ENCODE peak calls at places on chromosomes 4 and X, in ten cellular contexts. R is activated CD8-positive, alpha-beta T cell treated with anti-CD3 and anti-CD28 coated beads, Interleukin-2, amount 10 ng/mL, durations not matched to agents 7 days and 5 days; J is fibroblast of the conjunctiva; I is BJ; T is D721Med; C is neuronal stem cell; S is stimulated activated CD4-positive, alpha-beta T cell treated with anti-CD3 and anti-CD28 coated beads, Interleukin-1b, Interleukin-23, amount 100 ng/mL, for 4 hours; X is NCI-H1092; D is activated naive CD8-positive, alpha-beta T cell treated with anti-CD3 and anti-CD28 coated beads for 36 hours; A is myocyte. O is an unnamed sample.

GRCh38 chrX:13647709-13648212 is 5.2 kb upstream of the TCEANC start:
- DNase-seq in R (peak; percentile 45), J (no peak), I (no peak), T (no peak), C (no peak), S (peak; percentile 37), X (peak; percentile 7), D (peak; percentile 46), A (peak; percentile 60), O (no peak)

GRCh38 chrX:129360175-129360574 is 163.1 kb downstream of the SMARCA1 start:
- DNase-seq in R (peak; percentile 50), J (peak; percentile 9), I (no peak), T (peak; percentile 2), C (peak; percentile 15), S (peak; percentile 14), X (peak; percentile 46), D (peak; percentile 30), A (peak; percentile 30), O (peak; percentile 43)

GRCh38 chrX:110420771-110421498 is 62.3 kb downstream of the RTL9 start:
- DNase-seq in R (no peak), J (no peak), I (no peak), T (no peak), C (no peak), S (no peak), X (no peak), D (no peak), A (peak; percentile 39), O (no peak)

GRCh38 chrX:148049441-148049840 is 68.3 kb downstream of the FMR1NB start:
- DNase-seq in R (no peak), J (no peak), I (no peak), T (no peak), C (peak; percentile 32), S (no peak), X (peak; percentile 6), D (no peak), A (peak; percentile 35), O (no peak)

GRCh38 chrX:119105826-119106225 is 21.8 kb downstream of the KIAA1210 start:
- DNase-seq in R (no peak), J (peak; percentile 21), I (no peak), T (no peak), C (no peak), S (no peak), X (no peak), D (no peak), A (no peak), O (no peak)

GRCh38 chrX:48806088-48806487 is 4.2 kb downstream of the HDAC6 start:
- DNase-seq in R (no peak), J (no peak), I (no peak), T (no peak), C (no peak), S (no peak), X (no peak), D (no peak), A (no peak), O (no peak)

GRCh38 chrX:134926864-134927263 is 63.9 kb upstream of the SMIM10 start:
- DNase-seq in R (no peak), J (no peak), I (no peak), T (no peak), C (no peak), S (no peak), X (no peak), D (no peak), A (no peak), O (no peak)

GRCh38 chr4:154366956-154367355 is 124.6 kb downstream of the DCHS2 start:
- DNase-seq in R (no peak), J (no peak), I (no peak), T (no peak), C (no peak), S (no peak), X (no peak), D (no peak), A (no peak), O (no peak)

GRCh38 chrX:108019382-108019857 is 25.4 kb upstream of the VSIG1 start:
- DNase-seq in R (peak; percentile 20), J (no peak), I (no peak), T (no peak), C (no peak), S (no peak), X (no peak), D (no peak), A (no peak), O (no peak)

GRCh38 chrX:130108647-130109428 is 1.5 kb downstream of the ELF4 start:
- DNase-seq in R (peak; percentile 58), J (no peak), I (no peak), T (no peak), C (no peak), S (no peak), X (no peak), D (peak; percentile 34), A (peak; percentile 43), O (no peak)

GRCh38 chr4:10096201-10096975 is 20.2 kb downstream of the WDR1 start:
- DNase-seq in R (peak; percentile 89), J (peak; percentile 91), I (peak; percentile 50), T (no peak), C (no peak), S (peak; percentile 74), X (no peak), D (peak; percentile 82), A (peak; percentile 96), O (no peak)

GRCh38 chr4:186591651-186592050 is 36.3 kb upstream of the MTNR1A start:
- DNase-seq in R (no peak), J (no peak), I (no peak), T (no peak), C (no peak), S (no peak), X (no peak), D (no peak), A (no peak), O (no peak)

GRCh38 chr4:24642941-24643628 is 58.7 kb upstream of the DHX15 start:
- DNase-seq in R (no peak), J (no peak), I (peak; percentile 37), T (no peak), C (no peak), S (no peak), X (no peak), D (no peak), A (peak; percentile 13), O (no peak)

GRCh38 chr4:24598025-24598424 is 13.7 kb upstream of the DHX15 start:
- DNase-seq in R (no peak), J (no peak), I (no peak), T (no peak), C (no peak), S (no peak), X (no peak), D (no peak), A (no peak), O (no peak)

GRCh38 chrX:74656079-74656745 is 41.8 kb upstream of the RLIM start:
- DNase-seq in R (no peak), J (no peak), I (no peak), T (no peak), C (no peak), S (no peak), X (no peak), D (no peak), A (peak; percentile 78), O (no peak)

GRCh38 chr4:182144621-182145359 is 98.4 kb upstream of the TENM3 start:
- DNase-seq in R (no peak), J (no peak), I (no peak), T (no peak), C (peak; percentile 36), S (no peak), X (no peak), D (peak; percentile 18), A (peak; percentile 58), O (peak; percentile 53)

GRCh38 chr4:186693159-186693815 is 30.4 kb downstream of the FAT1 start:
- DNase-seq in R (no peak), J (peak; percentile 69), I (peak; percentile 22), T (no peak), C (no peak), S (no peak), X (no peak), D (no peak), A (peak; percentile 87), O (no peak)

GRCh38 chr4:152534541-152535231 is 1.2 kb downstream of the FBXW7 start:
- DNase-seq in R (peak; percentile 65), J (no peak), I (no peak), T (no peak), C (no peak), S (peak; percentile 34), X (no peak), D (peak; percentile 57), A (peak; percentile 45), O (peak; percentile 52)

GRCh38 chr4:164301430-164301829 is 452.5 kb upstream of the SMIM31 start:
- DNase-seq in R (no peak), J (no peak), I (no peak), T (no peak), C (no peak), S (no peak), X (no peak), D (no peak), A (no peak), O (no peak)

GRCh38 chr4:173529505-173530325 is at the start of gene HAND2:
- DNase-seq in R (no peak), J (no peak), I (peak; percentile 31), T (no peak), C (peak; percentile 59), S (no peak), X (peak; percentile 20), D (no peak), A (peak; percentile 55), O (peak; percentile 61)

GRCh38 chr4:152063301-152064235 is 302.8 kb upstream of the GATB start:
- DNase-seq in R (peak; percentile 46), J (no peak), I (no peak), T (no peak), C (no peak), S (peak; percentile 9), X (peak; percentile 46), D (no peak), A (peak; percentile 90), O (peak; percentile 33)

GRCh38 chrX:154372612-154373022 is 1.8 kb downstream of the FLNA start:
- DNase-seq in R (peak; percentile 72), J (no peak), I (no peak), T (no peak), C (no peak), S (no peak), X (no peak), D (peak; percentile 49), A (no peak), O (no peak)